ENCODE peak calls at places on chromosomes 12 and 14, in six cellular contexts. One of them, this sample, is unnamed.

GRCh38 chr12:66232258-66232657 is 43.2 kb downstream of the IRAK3 start:
- DNase-seq in stimulated activated effector memory CD8-positive, alpha-beta T cell treated with anti-CD3 and anti-CD28 coated beads, Interleukin-12 subunit alpha, Interleukin-12 subunit beta, amount 100 ng/mL, for 72 hours: no peak
- DNase-seq in GF-D8: no peak
- DNase-seq in HEK293T: no peak
- DNase-seq in HCT116: no peak
- DNase-seq in Kasumi-1: no peak
- DNase-seq in this sample: no peak

GRCh38 chr12:93824514-93825500 is 147.6 kb downstream of the CRADD start:
- DNase-seq in stimulated activated effector memory CD8-positive, alpha-beta T cell treated with anti-CD3 and anti-CD28 coated beads, Interleukin-12 subunit alpha, Interleukin-12 subunit beta, amount 100 ng/mL, for 72 hours: no peak
- DNase-seq in HCT116: no peak
- DNase-seq in HEK293T: peak
- DNase-seq in Kasumi-1: no peak
- DNase-seq in GF-D8: no peak
- DNase-seq in this sample: peak

GRCh38 chr14:52018252-52018651 is 28.9 kb downstream of the RTRAF start:
- DNase-seq in Kasumi-1: no peak
- DNase-seq in HCT116: no peak
- DNase-seq in GF-D8: no peak
- DNase-seq in stimulated activated effector memory CD8-positive, alpha-beta T cell treated with anti-CD3 and anti-CD28 coated beads, Interleukin-12 subunit alpha, Interleukin-12 subunit beta, amount 100 ng/mL, for 72 hours: no peak
- DNase-seq in HEK293T: no peak
- DNase-seq in this sample: no peak

GRCh38 chr14:99995700-99996356 is 69.4 kb upstream of the EVL start:
- DNase-seq in GF-D8: peak
- DNase-seq in stimulated activated effector memory CD8-positive, alpha-beta T cell treated with anti-CD3 and anti-CD28 coated beads, Interleukin-12 subunit alpha, Interleukin-12 subunit beta, amount 100 ng/mL, for 72 hours: peak
- DNase-seq in HEK293T: peak
- DNase-seq in Kasumi-1: peak
- DNase-seq in HCT116: peak
- DNase-seq in this sample: peak

GRCh38 chr12:113250045-113250444 is 28.8 kb downstream of the TPCN1 start:
- DNase-seq in HCT116: no peak
- DNase-seq in stimulated activated effector memory CD8-positive, alpha-beta T cell treated with anti-CD3 and anti-CD28 coated beads, Interleukin-12 subunit alpha, Interleukin-12 subunit beta, amount 100 ng/mL, for 72 hours: no peak
- DNase-seq in Kasumi-1: no peak
- DNase-seq in HEK293T: no peak
- DNase-seq in GF-D8: no peak
- DNase-seq in this sample: no peak

GRCh38 chr12:11705010-11705409 is 55.5 kb downstream of the ETV6 start:
- DNase-seq in HCT116: no peak
- DNase-seq in GF-D8: no peak
- DNase-seq in HEK293T: no peak
- DNase-seq in stimulated activated effector memory CD8-positive, alpha-beta T cell treated with anti-CD3 and anti-CD28 coated beads, Interleukin-12 subunit alpha, Interleukin-12 subunit beta, amount 100 ng/mL, for 72 hours: no peak
- DNase-seq in Kasumi-1: no peak
- DNase-seq in this sample: no peak

GRCh38 chr12:79935624-79936040 is 735 bp upstream of the PPP1R12A start:
- DNase-seq in Kasumi-1: peak
- DNase-seq in GF-D8: peak
- DNase-seq in HEK293T: peak
- DNase-seq in stimulated activated effector memory CD8-positive, alpha-beta T cell treated with anti-CD3 and anti-CD28 coated beads, Interleukin-12 subunit alpha, Interleukin-12 subunit beta, amount 100 ng/mL, for 72 hours: no peak
- DNase-seq in HCT116: no peak
- DNase-seq in this sample: no peak

GRCh38 chr12:50314629-50315312 is 31.5 kb upstream of the LIMA1 start:
- DNase-seq in GF-D8: no peak
- DNase-seq in stimulated activated effector memory CD8-positive, alpha-beta T cell treated with anti-CD3 and anti-CD28 coated beads, Interleukin-12 subunit alpha, Interleukin-12 subunit beta, amount 100 ng/mL, for 72 hours: no peak
- DNase-seq in HCT116: no peak
- DNase-seq in Kasumi-1: peak
- DNase-seq in HEK293T: peak
- DNase-seq in this sample: peak

GRCh38 chr14:105138551-105139111 is 29.9 kb downstream of the JAG2 start:
- DNase-seq in HEK293T: no peak
- DNase-seq in stimulated activated effector memory CD8-positive, alpha-beta T cell treated with anti-CD3 and anti-CD28 coated beads, Interleukin-12 subunit alpha, Interleukin-12 subunit beta, amount 100 ng/mL, for 72 hours: no peak
- DNase-seq in Kasumi-1: no peak
- DNase-seq in HCT116: no peak
- DNase-seq in GF-D8: no peak
- DNase-seq in this sample: no peak

GRCh38 chr12:115204957-115205754 is 521.2 kb upstream of the TBX3 start:
- DNase-seq in HCT116: no peak
- DNase-seq in Kasumi-1: no peak
- DNase-seq in HEK293T: no peak
- DNase-seq in GF-D8: no peak
- DNase-seq in stimulated activated effector memory CD8-positive, alpha-beta T cell treated with anti-CD3 and anti-CD28 coated beads, Interleukin-12 subunit alpha, Interleukin-12 subunit beta, amount 100 ng/mL, for 72 hours: no peak
- DNase-seq in this sample: peak

GRCh38 chr14:89681086-89682018 is 264.3 kb upstream of the FOXN3 start:
- DNase-seq in HEK293T: no peak
- DNase-seq in Kasumi-1: peak
- DNase-seq in stimulated activated effector memory CD8-positive, alpha-beta T cell treated with anti-CD3 and anti-CD28 coated beads, Interleukin-12 subunit alpha, Interleukin-12 subunit beta, amount 100 ng/mL, for 72 hours: peak
- DNase-seq in HCT116: no peak
- DNase-seq in GF-D8: peak
- DNase-seq in this sample: no peak

GRCh38 chr14:51860836-51861583 is 598 bp downstream of the GNG2 start:
- DNase-seq in HCT116: no peak
- DNase-seq in HEK293T: no peak
- DNase-seq in GF-D8: no peak
- DNase-seq in stimulated activated effector memory CD8-positive, alpha-beta T cell treated with anti-CD3 and anti-CD28 coated beads, Interleukin-12 subunit alpha, Interleukin-12 subunit beta, amount 100 ng/mL, for 72 hours: no peak
- DNase-seq in Kasumi-1: peak
- DNase-seq in this sample: no peak

GRCh38 chr14:74886001-74886400 is 4.3 kb downstream of the DLST start:
- DNase-seq in stimulated activated effector memory CD8-positive, alpha-beta T cell treated with anti-CD3 and anti-CD28 coated beads, Interleukin-12 subunit alpha, Interleukin-12 subunit beta, amount 100 ng/mL, for 72 hours: no peak
- DNase-seq in GF-D8: no peak
- DNase-seq in Kasumi-1: no peak
- DNase-seq in HCT116: no peak
- DNase-seq in HEK293T: no peak
- DNase-seq in this sample: peak

GRCh38 chr12:79988368-79988767 is 53.5 kb upstream of the PPP1R12A start:
- DNase-seq in GF-D8: no peak
- DNase-seq in Kasumi-1: no peak
- DNase-seq in HCT116: no peak
- DNase-seq in stimulated activated effector memory CD8-positive, alpha-beta T cell treated with anti-CD3 and anti-CD28 coated beads, Interleukin-12 subunit alpha, Interleukin-12 subunit beta, amount 100 ng/mL, for 72 hours: no peak
- DNase-seq in HEK293T: no peak
- DNase-seq in this sample: no peak

GRCh38 chr12:114440450-114441383 is 34.8 kb upstream of the TBX5 start:
- DNase-seq in Kasumi-1: no peak
- DNase-seq in HCT116: no peak
- DNase-seq in stimulated activated effector memory CD8-positive, alpha-beta T cell treated with anti-CD3 and anti-CD28 coated beads, Interleukin-12 subunit alpha, Interleukin-12 subunit beta, amount 100 ng/mL, for 72 hours: no peak
- DNase-seq in GF-D8: no peak
- DNase-seq in HEK293T: no peak
- DNase-seq in this sample: no peak

GRCh38 chr12:118337194-118337838 is 35.4 kb downstream of the TAOK3 start:
- DNase-seq in HCT116: no peak
- DNase-seq in HEK293T: no peak
- DNase-seq in stimulated activated effector memory CD8-positive, alpha-beta T cell treated with anti-CD3 and anti-CD28 coated beads, Interleukin-12 subunit alpha, Interleukin-12 subunit beta, amount 100 ng/mL, for 72 hours: no peak
- DNase-seq in GF-D8: no peak
- DNase-seq in Kasumi-1: no peak
- DNase-seq in this sample: no peak

GRCh38 chr12:5514545-5514944 is 82.6 kb downstream of the NTF3 start:
- DNase-seq in GF-D8: no peak
- DNase-seq in HEK293T: no peak
- DNase-seq in Kasumi-1: no peak
- DNase-seq in HCT116: no peak
- DNase-seq in stimulated activated effector memory CD8-positive, alpha-beta T cell treated with anti-CD3 and anti-CD28 coated beads, Interleukin-12 subunit alpha, Interleukin-12 subunit beta, amount 100 ng/mL, for 72 hours: no peak
- DNase-seq in this sample: no peak

GRCh38 chr12:113224955-113225354 is 3.7 kb downstream of the TPCN1 start:
- DNase-seq in HEK293T: no peak
- DNase-seq in stimulated activated effector memory CD8-positive, alpha-beta T cell treated with anti-CD3 and anti-CD28 coated beads, Interleukin-12 subunit alpha, Interleukin-12 subunit beta, amount 100 ng/mL, for 72 hours: no peak
- DNase-seq in Kasumi-1: no peak
- DNase-seq in HCT116: no peak
- DNase-seq in GF-D8: no peak
- DNase-seq in this sample: no peak

This sample was measured in iPS DF 19.7.